ENCODE peak calls at places on chromosomes 7 and 10, in five cellular contexts. Y is HCT116, I is suprapubic skin, S is uterus, M is lower leg skin. R is an unnamed sample.
A peak's percentile ranks its signal among the peaks of the same experiment; 100 is the strongest.

GRCh38 chr10:98224509-98224908 is 43.5 kb downstream of the LOXL4 start:
- DNase-seq in Y (no peak), I (no peak), S (no peak), M (no peak), R (no peak)

GRCh38 chr10:26844381-26844780 is 16.4 kb downstream of the ABI1 start:
- DNase-seq in Y (no peak), I (no peak), S (no peak), M (no peak), R (no peak)

GRCh38 chr10:31948021-31948420 is 19.4 kb upstream of the ARHGAP12 start:
- DNase-seq in Y (no peak), I (no peak), S (no peak), M (no peak), R (no peak)

GRCh38 chr7:128074736-128075135 is 43.5 kb upstream of the LRRC4 start:
- DNase-seq in Y (no peak), I (no peak), S (no peak), M (no peak), R (no peak)

GRCh38 chr7:73606801-73607691 is 17.3 kb downstream of the MLXIPL start:
- DNase-seq in Y (no peak), I (no peak), S (peak; percentile 46), M (no peak), R (peak; percentile 70)

GRCh38 chr7:80783688-80784327 is 135.0 kb downstream of the SEMA3C start:
- DNase-seq in Y (no peak), I (no peak), S (no peak), M (no peak), R (no peak)

GRCh38 chr7:22566176-22566575 is 66.2 kb upstream of the STEAP1B start:
- DNase-seq in Y (no peak), I (no peak), S (no peak), M (no peak), R (no peak)

GRCh38 chr7:111587715-111588433 is 25.6 kb upstream of the IMMP2L start:
- DNase-seq in Y (no peak), I (no peak), S (no peak), M (no peak), R (no peak)

GRCh38 chr7:134327896-134328295 is 11.2 kb upstream of the SLC35B4 start:
- DNase-seq in Y (peak; percentile 75), I (no peak), S (peak; percentile 16), M (no peak), R (peak; percentile 70)

GRCh38 chr10:33211123-33211878 is 123.2 kb downstream of the NRP1 start:
- DNase-seq in Y (no peak), I (no peak), S (peak; percentile 63), M (no peak), R (peak; percentile 22)

GRCh38 chr7:137080516-137081203 is 212.2 kb downstream of the CHRM2 start:
- DNase-seq in Y (no peak), I (no peak), S (no peak), M (no peak), R (no peak)

GRCh38 chr7:78420001-78420400 is 621.4 kb downstream of the PHTF2 start:
- DNase-seq in Y (no peak), I (no peak), S (no peak), M (no peak), R (no peak)

GRCh38 chr7:81468516-81468915 is 301.3 kb downstream of the HGF start:
- DNase-seq in Y (no peak), I (no peak), S (no peak), M (no peak), R (no peak)

GRCh38 chr10:132460071-132460470 is 63.1 kb downstream of the PWWP2B start:
- DNase-seq in Y (no peak), I (peak; percentile 53), S (no peak), M (no peak), R (no peak)

GRCh38 chr10:92204238-92204637 is 86.6 kb downstream of the CPEB3 start:
- DNase-seq in Y (no peak), I (no peak), S (no peak), M (no peak), R (no peak)

GRCh38 chr10:43174969-43175368 is 36.7 kb downstream of the CSGALNACT2 start:
- DNase-seq in Y (no peak), I (no peak), S (no peak), M (no peak), R (no peak)

GRCh38 chr10:77043364-77043763 is 594.2 kb downstream of the KCNMA1 start:
- DNase-seq in Y (no peak), I (no peak), S (no peak), M (no peak), R (no peak)

GRCh38 chr10:62082729-62083412 is 181.4 kb downstream of the ARID5B start:
- DNase-seq in Y (no peak), I (no peak), S (no peak), M (no peak), R (no peak)

GRCh38 chr7:45701701-45702460 is 127.7 kb downstream of the ADCY1 start:
- DNase-seq in Y (no peak), I (no peak), S (no peak), M (no peak), R (no peak)

GRCh38 chr7:117155694-117156093 is 167.2 kb downstream of the WNT2 start:
- DNase-seq in Y (no peak), I (no peak), S (no peak), M (no peak), R (no peak)

GRCh38 chr10:99360935-99361334 is 31.8 kb downstream of the CNNM1 start:
- DNase-seq in Y (no peak), I (no peak), S (no peak), M (no peak), R (no peak)

GRCh38 chr7:138126928-138127327 is 50.7 kb downstream of the AKR1D1 start:
- DNase-seq in Y (no peak), I (no peak), S (no peak), M (no peak), R (no peak)

GRCh38 chr10:128871671-128872231 is 595.3 kb upstream of the MGMT start:
- DNase-seq in Y (no peak), I (peak; percentile 40), S (no peak), M (no peak), R (no peak)

GRCh38 chr10:71342850-71343773 is 24.1 kb downstream of the SLC29A3 start:
- DNase-seq in Y (no peak), I (no peak), S (no peak), M (no peak), R (no peak)

GRCh38 chr7:147523056-147523455 is 1067.5 kb upstream of the C7orf33 start:
- DNase-seq in Y (no peak), I (no peak), S (no peak), M (no peak), R (no peak)

GRCh38 chr7:92448185-92448747 is 984 bp downstream of the GATAD1 start:
- DNase-seq in Y (peak; percentile 57), I (no peak), S (peak; percentile 30), M (peak; percentile 58), R (peak; percentile 81)

GRCh38 chr7:83468251-83468739 is 180.6 kb downstream of the SEMA3E start:
- DNase-seq in Y (peak; percentile 89), I (peak; percentile 76), S (peak; percentile 22), M (peak; percentile 81), R (peak; percentile 80)

GRCh38 chr7:139620676-139621344 is 97.3 kb downstream of the CLEC2L start:
- DNase-seq in Y (peak; percentile 26), I (no peak), S (peak; percentile 37), M (no peak), R (peak; percentile 58)

GRCh38 chr10:12902959-12903358 is 98.6 kb downstream of the CCDC3 start:
- DNase-seq in Y (no peak), I (no peak), S (no peak), M (no peak), R (no peak)

GRCh38 chr10:113557389-113558321 is 4.8 kb downstream of the HABP2 start:
- DNase-seq in Y (no peak), I (no peak), S (no peak), M (no peak), R (no peak)

GRCh38 chr7:27186450-27187157 is 1.6 kb upstream of the HOXA11 start:
- DNase-seq in Y (no peak), I (no peak), S (no peak), M (no peak), R (no peak)

GRCh38 chr7:99457646-99458493 is 8.1 kb downstream of the ATP5MF start:
- DNase-seq in Y (no peak), I (no peak), S (no peak), M (no peak), R (no peak)
- TF ChIP-seq POLR2A in Y (no peak), I (no peak), S (no peak), M (no peak), R (no peak)

GRCh38 chr7:77200542-77200941 is 923 bp upstream of the FGL2 start:
- DNase-seq in Y (no peak), I (no peak), S (no peak), M (no peak), R (no peak)

GRCh38 chr7:77202544-77202976 is 2.9 kb upstream of the FGL2 start:
- DNase-seq in Y (no peak), I (no peak), S (no peak), M (no peak), R (no peak)

GRCh38 chr7:77197135-77197534 is 2.5 kb downstream of the FGL2 start:
- DNase-seq in Y (no peak), I (no peak), S (no peak), M (no peak), R (no peak)

GRCh38 chr7:77199008-77199966 is at the start of gene FGL2:
- DNase-seq in Y (no peak), I (peak; percentile 85), S (peak; percentile 54), M (peak; percentile 77), R (peak; percentile 67)
- TF ChIP-seq POLR2A in Y (no peak), I (peak; percentile 58), S (no peak), M (no peak), R (no peak)

GRCh38 chr10:102066421-102067068 is 1.4 kb downstream of the HPS6 start:
- DNase-seq in Y (no peak), I (no peak), S (peak; percentile 17), M (no peak), R (no peak)

GRCh38 chr10:102067091-102067916 is 2.2 kb downstream of the HPS6 start:
- DNase-seq in Y (no peak), I (no peak), S (no peak), M (no peak), R (no peak)

GRCh38 chr10:102065561-102066420 is 642 bp downstream of the HPS6 start:
- DNase-seq in Y (no peak), I (peak; percentile 66), S (peak; percentile 48), M (no peak), R (no peak)

GRCh38 chr10:102068216-102068615 is 3.1 kb downstream of the HPS6 start:
- DNase-seq in Y (no peak), I (no peak), S (peak; percentile 38), M (no peak), R (no peak)

GRCh38 chr10:102069066-102069465 is 3.9 kb downstream of the HPS6 start:
- DNase-seq in Y (no peak), I (no peak), S (no peak), M (no peak), R (no peak)
- TF ChIP-seq POLR2A in Y (no peak), I (no peak), S (no peak), M (no peak), R (no peak)

DNA sequence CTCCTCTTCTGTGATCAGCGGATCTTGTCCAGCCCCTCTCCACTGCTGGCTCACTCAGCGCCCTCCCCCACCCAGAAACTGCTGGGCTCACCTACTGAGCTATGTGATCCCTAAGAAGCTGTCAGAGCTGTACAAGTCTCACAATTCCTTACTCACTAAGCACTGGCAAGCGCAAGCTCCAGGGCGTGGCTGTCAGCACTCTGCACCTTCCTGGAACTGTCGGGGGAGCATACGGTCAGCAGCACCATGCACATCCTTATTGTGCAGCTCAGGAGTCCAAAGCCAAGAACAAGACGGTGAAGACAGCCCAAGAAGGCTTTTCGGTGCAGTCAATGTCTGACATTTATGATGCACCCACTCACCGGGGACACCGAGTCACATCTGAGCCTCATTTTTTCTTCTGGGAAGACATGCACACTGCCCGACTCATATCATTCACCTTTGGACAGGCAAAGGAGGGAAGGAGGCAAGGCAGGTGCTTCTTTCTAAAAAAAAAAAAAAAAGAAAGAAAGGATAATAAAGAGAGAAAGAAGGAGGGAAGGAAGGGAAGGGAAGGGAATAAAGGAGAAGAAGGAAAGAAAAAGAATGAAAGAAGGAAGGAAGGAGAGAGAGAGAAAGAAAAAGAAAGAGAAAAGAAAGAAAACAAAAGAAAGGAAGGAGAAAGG is 56.3 kb downstream of the ASB13 start:
- DNase-seq in Y (no peak), I (no peak), S (no peak), M (no peak), R (no peak)
- TF ChIP-seq POLR2A in Y (no peak), I (no peak), S (no peak), M (no peak), R (no peak)